ENCODE peak calls at places on chromosomes 5 and 9, in nine cellular contexts. J is H1, Y is HepG2, B is K562, K is sigmoid colon, O is transverse colon, U is suprapubic skin, W is upper lobe of left lung, E is esophagus muscularis mucosa. T is an unnamed sample.

GRCh38 chr5:68285857-68286611 is 70.5 kb downstream of the PIK3R1 start:
- DNase-seq in O (no peak), J (no peak), U (no peak), K (no peak), E (no peak), B (peak; percentile 22), W (no peak), Y (peak; percentile 40), T (no peak)

GRCh38 chr9:32581512-32582143 is 8.7 kb upstream of the NDUFB6 start:
- DNase-seq in E (no peak), B (peak; percentile 9), J (no peak), K (no peak), O (no peak), Y (peak; percentile 61), W (no peak), U (no peak), T (no peak)

GRCh38 chr9:70682337-70682736 is 267.9 kb upstream of the KLF9 start:
- DNase-seq in J (no peak), Y (peak; percentile 16), E (no peak), K (no peak), W (no peak), U (no peak), B (no peak), O (no peak), T (no peak)

GRCh38 chr5:118956727-118957126 is 31.6 kb downstream of the DTWD2 start:
- DNase-seq in K (no peak), E (no peak), U (no peak), O (no peak), Y (no peak), W (no peak), J (no peak), B (no peak), T (no peak)

GRCh38 chr5:79025054-79025465 is 40.0 kb upstream of the ARSB start:
- DNase-seq in B (peak; percentile 61), W (no peak), O (peak; percentile 56), Y (peak; percentile 41), E (no peak), U (no peak), J (peak; percentile 31), K (peak; percentile 76), T (peak; percentile 58)

GRCh38 chr9:133027134-133027533 is 3.7 kb upstream of the GTF3C5 start:
- DNase-seq in E (no peak), J (no peak), B (no peak), K (no peak), W (no peak), Y (no peak), O (no peak), U (no peak), T (no peak)

GRCh38 chr9:130117816-130118632 is 54.2 kb upstream of the NCS1 start:
- DNase-seq in W (no peak), U (no peak), K (peak; percentile 87), B (no peak), E (no peak), J (no peak), Y (no peak), O (no peak), T (no peak)

GRCh38 chr9:134784612-134785305 is 95.9 kb upstream of the FCN2 start:
- DNase-seq in B (no peak), U (no peak), K (no peak), W (no peak), O (no peak), J (no peak), E (no peak), Y (no peak), T (no peak)

GRCh38 chr5:68356216-68356615 is 140.7 kb downstream of the PIK3R1 start:
- DNase-seq in U (no peak), K (no peak), E (peak; percentile 87), Y (no peak), B (no peak), W (no peak), O (no peak), J (no peak), T (no peak)

GRCh38 chr5:63962345-63962744 is at the start of gene HTR1A:
- DNase-seq in J (no peak), Y (no peak), E (no peak), B (no peak), W (no peak), K (no peak), O (no peak), U (no peak), T (no peak)
- TF ChIP-seq EP300 in J (no peak), Y (no peak), E (no peak), B (no peak), W (no peak), K (no peak), O (no peak), U (no peak), T (no peak)

GRCh38 chr9:96612105-96612965 is 7.3 kb downstream of the CDC14B start:
- DNase-seq in B (no peak), E (no peak), W (no peak), Y (peak; percentile 84), O (peak; percentile 52), K (peak; percentile 82), J (no peak), U (peak; percentile 82), T (peak; percentile 67)
- TF ChIP-seq POLR2A in B (no peak), E (no peak), W (no peak), Y (no peak), O (no peak), K (no peak), J (no peak), U (no peak), T (no peak)

GRCh38 chr9:88258587-88258986 is 120.3 kb upstream of the SPATA31C2 start:
- DNase-seq in U (no peak), O (peak; percentile 18), B (no peak), W (no peak), K (peak; percentile 78), J (no peak), E (no peak), Y (no peak), T (peak; percentile 70)

GRCh38 chr9:88256216-88256615 is 117.9 kb upstream of the SPATA31C2 start:
- DNase-seq in W (no peak), K (no peak), E (no peak), B (no peak), Y (no peak), J (no peak), U (no peak), O (no peak), T (no peak)

GRCh38 chr9:88259041-88259440 is 120.8 kb upstream of the SPATA31C2 start:
- DNase-seq in E (no peak), J (no peak), O (no peak), U (no peak), K (no peak), W (no peak), B (no peak), Y (no peak), T (no peak)

GRCh38 chr9:88258012-88258411 is 119.7 kb upstream of the SPATA31C2 start:
- DNase-seq in J (no peak), K (peak; percentile 77), Y (no peak), B (no peak), U (no peak), W (no peak), E (no peak), O (no peak), T (no peak)
- TF ChIP-seq POLR2AphosphoS5 in J (no peak), K (no peak), Y (no peak), B (no peak), U (no peak), W (no peak), E (no peak), O (no peak), T (no peak)

DNA sequence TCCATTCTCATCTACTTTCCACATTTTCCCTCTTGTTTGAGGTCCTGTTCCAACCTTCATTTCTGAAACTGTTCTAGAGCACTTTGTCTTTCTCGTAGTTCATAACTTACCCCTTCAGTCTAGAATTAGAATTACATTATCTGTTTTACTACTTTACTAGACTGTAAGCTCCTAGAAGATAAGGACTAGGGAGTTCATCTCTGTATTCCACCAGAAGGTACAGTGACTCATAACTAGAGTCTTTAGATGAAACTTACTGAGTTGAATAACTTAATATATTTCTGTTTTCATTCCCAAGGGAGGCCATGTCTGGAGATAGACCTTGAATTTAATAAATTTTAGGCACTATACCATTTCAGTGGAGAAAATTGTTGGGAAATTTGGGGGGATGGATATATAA is 38.7 kb downstream of the G3BP1 start:
- DNase-seq in U (no peak), W (no peak), K (no peak), Y (no peak), E (no peak), J (no peak), O (no peak), B (no peak), T (no peak)
- TF ChIP-seq EP300 in U (no peak), W (no peak), K (no peak), Y (no peak), E (no peak), J (no peak), O (no peak), B (no peak), T (no peak)

GRCh38 chr9:123268240-123268949 is at the start of gene STRBP:
- DNase-seq in W (peak; percentile 100), K (peak; percentile 92), B (peak; percentile 99), E (peak; percentile 94), Y (peak; percentile 78), J (peak; percentile 61), U (peak; percentile 92), O (peak; percentile 94), T (peak; percentile 95)
- TF ChIP-seq POLR2A in W (no peak), K (no peak), B (no peak), E (no peak), Y (peak; percentile 59), J (peak; percentile 27), U (no peak), O (no peak), T (no peak)

GRCh38 chr5:61409568-61409967 is 77.5 kb downstream of the ZSWIM6 start:
- DNase-seq in J (no peak), W (no peak), Y (peak; percentile 50), U (no peak), K (no peak), B (peak; percentile 31), E (no peak), O (no peak), T (no peak)
- TF ChIP-seq POLR2AphosphoS5 in J (no peak), W (no peak), Y (no peak), U (no peak), K (no peak), B (no peak), E (no peak), O (no peak), T (no peak)

GRCh38 chr9:98929866-98930265 is 13.8 kb upstream of the COL15A1 start:
- DNase-seq in W (no peak), J (no peak), K (no peak), B (peak; percentile 36), Y (no peak), E (no peak), U (no peak), O (no peak), T (no peak)

GRCh38 chr9:98931990-98932389 is 11.7 kb upstream of the COL15A1 start:
- DNase-seq in U (peak; percentile 13), K (no peak), J (no peak), W (no peak), B (peak; percentile 44), E (no peak), Y (no peak), O (no peak), T (no peak)

GRCh38 chr9:98931543-98931942 is 12.2 kb upstream of the COL15A1 start:
- DNase-seq in J (no peak), Y (no peak), U (peak; percentile 44), E (no peak), K (no peak), O (no peak), W (no peak), B (peak; percentile 53), T (no peak)

GRCh38 chr9:98929096-98929495 is 14.6 kb upstream of the COL15A1 start:
- DNase-seq in O (no peak), W (no peak), K (no peak), Y (no peak), E (no peak), J (no peak), B (no peak), U (no peak), T (no peak)

GRCh38 chr9:98930792-98931191 is 12.9 kb upstream of the COL15A1 start:
- DNase-seq in J (no peak), W (no peak), O (no peak), B (no peak), K (no peak), U (peak; percentile 37), E (no peak), Y (no peak), T (no peak)
- TF ChIP-seq EP300 in J (no peak), W (no peak), O (no peak), B (no peak), K (no peak), U (no peak), E (no peak), Y (no peak), T (no peak)